ENCODE peak calls at places on chromosomes 1 and 21, in eight cellular contexts. S is tibial artery, J is mammary epithelial cell, D is heart right ventricle, M is hepatocyte, T is left lung, K is spleen, P is lung. A is an unnamed sample.

GRCh38 chr1:218705391-218705790 is 360.3 kb downstream of the TGFB2 start:
- DNase-seq in D (no peak), K (no peak), M (peak; percentile 6), T (no peak), S (no peak), P (no peak), J (peak; percentile 63), A (no peak)

GRCh38 chr1:25881266-25881665 is 5.8 kb upstream of the PAQR7 start:
- DNase-seq in J (no peak), D (no peak), K (peak; percentile 71), T (no peak), S (no peak), P (no peak), M (no peak), A (no peak)

GRCh38 chr1:198776602-198777029 is 137.8 kb downstream of the PTPRC start:
- DNase-seq in T (peak; percentile 76), J (peak; percentile 98), P (peak; percentile 52), S (peak; percentile 67), D (peak; percentile 29), K (peak; percentile 85), M (no peak), A (no peak)

GRCh38 chr1:91689586-91690481 is 189.2 kb downstream of the CDC7 start:
- DNase-seq in J (no peak), M (no peak), T (no peak), P (no peak), K (no peak), S (no peak), D (no peak), A (no peak)

GRCh38 chr1:244197851-244198375 is 146.8 kb downstream of the ZBTB18 start:
- DNase-seq in M (peak; percentile 26), P (no peak), T (no peak), J (peak; percentile 82), S (no peak), K (no peak), D (no peak), A (no peak)

GRCh38 chr1:6338685-6339084 is 54.9 kb downstream of the ACOT7 start:
- DNase-seq in J (no peak), M (no peak), T (no peak), D (no peak), K (no peak), P (no peak), S (no peak), A (no peak)

GRCh38 chr1:67575861-67576260 is 109.1 kb upstream of the GADD45A start:
- DNase-seq in J (peak; percentile 100), T (no peak), P (no peak), K (no peak), S (no peak), D (no peak), M (no peak), A (no peak)

GRCh38 chr1:111193712-111194480 is 6.5 kb downstream of the DENND2D start:
- DNase-seq in T (no peak), J (no peak), D (no peak), K (no peak), S (no peak), M (no peak), P (no peak), A (no peak)

GRCh38 chr21:44418876-44419230 is 36.5 kb upstream of the LRRC3 start:
- DNase-seq in P (no peak), K (peak; percentile 41), S (peak; percentile 51), M (no peak), T (peak; percentile 12), J (no peak), D (no peak), A (no peak)

GRCh38 chr1:97006044-97006676 is 284.6 kb downstream of the PTBP2 start:
- DNase-seq in P (no peak), M (peak; percentile 9), K (no peak), J (peak; percentile 60), S (no peak), T (no peak), D (no peak), A (no peak)

GRCh38 chr1:231550448-231550781 is 21.9 kb downstream of the TSNAX start:
- DNase-seq in T (no peak), S (no peak), J (peak; percentile 17), M (peak; percentile 53), D (no peak), K (no peak), P (no peak), A (no peak)

GRCh38 chr1:3259020-3259419 is 190.0 kb downstream of the PRDM16 start:
- DNase-seq in J (no peak), T (no peak), S (no peak), M (no peak), P (no peak), K (no peak), D (no peak), A (no peak)

GRCh38 chr1:166080277-166080964 is 86.4 kb downstream of the FAM78B start:
- DNase-seq in T (no peak), J (no peak), P (no peak), K (no peak), M (no peak), S (no peak), D (no peak), A (no peak)

GRCh38 chr1:61322769-61323168 is 240.4 kb downstream of the NFIA start:
- DNase-seq in K (no peak), T (no peak), S (no peak), P (no peak), D (no peak), M (no peak), J (peak; percentile 77), A (no peak)

GRCh38 chr1:90605070-90605469 is 112.0 kb downstream of the BARHL2 start:
- DNase-seq in T (no peak), K (no peak), M (no peak), P (no peak), S (no peak), D (no peak), J (no peak), A (no peak)

GRCh38 chr21:43810505-43811261 is 21.3 kb downstream of the RRP1 start:
- DNase-seq in S (peak; percentile 84), T (peak; percentile 89), D (peak; percentile 88), J (peak; percentile 53), P (peak; percentile 92), K (peak; percentile 96), M (peak; percentile 89), A (peak; percentile 82)

GRCh38 chr1:70717211-70717610 is 306.1 kb downstream of the CTH start:
- DNase-seq in P (no peak), K (no peak), D (no peak), J (no peak), S (no peak), T (no peak), M (no peak), A (no peak)

GRCh38 chr1:70718086-70718630 is 307.1 kb downstream of the CTH start:
- DNase-seq in J (no peak), T (no peak), K (no peak), S (no peak), M (no peak), D (no peak), P (no peak), A (no peak)

GRCh38 chr1:70717656-70718055 is 306.6 kb downstream of the CTH start:
- DNase-seq in J (no peak), K (no peak), P (no peak), D (no peak), T (no peak), M (no peak), S (no peak), A (no peak)

GRCh38 chr1:70719164-70719563 is 308.1 kb downstream of the CTH start:
- DNase-seq in D (no peak), S (no peak), P (no peak), J (no peak), M (no peak), K (no peak), T (no peak), A (no peak)

DNA sequence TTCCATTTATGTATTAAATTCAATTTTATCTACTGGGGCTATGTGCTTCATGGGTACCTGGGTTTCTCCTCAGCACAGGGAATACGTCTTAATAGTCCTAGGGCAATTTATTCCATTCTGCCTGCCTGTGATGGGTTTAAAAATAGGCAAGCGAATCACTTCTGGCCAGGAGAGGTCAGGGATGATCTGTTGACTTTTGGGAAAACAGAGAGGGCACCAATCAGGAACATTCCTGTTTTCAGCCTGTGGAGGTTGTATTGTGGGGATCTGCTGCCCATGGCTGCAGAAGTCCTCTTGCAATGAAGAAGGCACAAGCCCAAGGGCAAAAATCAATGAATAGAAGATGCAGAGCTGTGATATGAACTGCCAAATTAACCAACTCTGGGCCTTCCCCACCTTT is 303.1 kb downstream of the CTH start:
- DNase-seq in M (no peak), S (no peak), P (no peak), T (no peak), J (no peak), K (no peak), D (no peak), A (no peak)
- TF ChIP-seq CTCF in M (no peak), S (no peak), P (no peak), T (no peak), J (no peak), K (no peak), D (no peak), A (no peak)

DNA sequence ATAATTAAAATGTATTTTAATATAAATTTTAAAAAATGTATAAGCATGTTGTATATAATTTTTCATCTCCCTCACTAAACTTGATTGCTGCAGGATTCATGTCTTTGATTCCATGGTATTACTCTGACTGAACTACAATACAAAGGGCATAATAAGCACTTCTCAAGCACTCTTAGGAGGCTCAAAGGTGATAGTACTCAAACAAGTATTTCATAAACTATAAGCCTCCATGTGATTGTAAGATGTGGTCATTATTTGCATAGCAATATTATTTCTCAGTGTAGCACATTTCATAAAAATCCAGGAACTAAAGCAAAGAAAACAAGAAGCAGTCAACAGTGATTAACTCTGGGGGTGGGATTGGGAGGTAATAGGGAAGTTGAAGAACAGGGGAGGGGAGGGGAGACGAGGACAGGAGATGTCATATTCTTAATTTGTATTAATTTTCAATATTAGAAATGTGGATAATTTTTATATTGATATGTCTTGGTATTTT is 106.2 kb upstream of the DPT start:
- DNase-seq in T (no peak), M (no peak), K (no peak), P (no peak), S (no peak), D (no peak), J (no peak), A (no peak)
- H3K27ac ChIP-seq in T (no peak overlapping the region), M (peak overlapping the region; percentile 61), K (no peak overlapping the region), P (no peak overlapping the region), S (no peak overlapping the region), D (no peak overlapping the region), J (no peak overlapping the region), A (no peak overlapping the region)

GRCh38 chr1:36217667-36218066 is 6.6 kb upstream of the THRAP3 start:
- DNase-seq in K (no peak), D (no peak), J (peak; percentile 27), S (no peak), T (no peak), P (no peak), M (no peak), A (no peak)
- TF ChIP-seq CTCF in K (no peak), D (no peak), J (peak; percentile 44), S (no peak), T (no peak), P (no peak), M (peak; percentile 31), A (no peak)

DNA sequence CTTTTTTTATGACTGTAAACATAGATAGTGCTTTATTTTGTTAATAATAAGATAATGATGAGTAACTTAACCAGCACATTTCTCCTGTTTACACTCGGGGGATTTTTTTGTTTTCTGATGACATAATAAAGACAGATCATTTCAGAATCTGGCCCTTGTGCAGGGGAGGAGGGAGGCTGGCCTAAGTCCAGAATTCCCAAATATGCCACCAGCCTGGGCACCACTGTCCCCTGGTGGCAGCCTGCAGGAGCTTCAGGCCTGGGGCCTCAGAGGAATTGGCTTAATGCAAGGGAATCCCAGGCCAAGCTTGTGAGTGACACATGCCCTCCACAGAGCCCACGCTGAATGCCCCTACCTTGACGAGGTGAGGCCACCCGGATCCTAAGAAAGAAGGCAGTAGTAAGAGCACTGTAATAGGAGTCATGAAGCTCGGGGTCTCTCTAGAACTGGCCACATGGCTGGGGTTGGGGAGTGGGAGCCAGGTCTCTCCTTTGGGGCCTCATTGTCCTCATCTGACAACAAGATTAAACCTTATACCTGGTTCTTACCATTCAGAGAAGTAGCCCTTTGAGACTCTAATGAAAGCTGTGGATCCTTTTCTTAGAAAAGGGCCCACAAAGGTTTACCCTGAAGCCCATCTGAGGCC is 24.1 kb downstream of the ETNK2 start:
- DNase-seq in P (peak; percentile 66), T (no peak), S (peak; percentile 87), M (peak; percentile 86), J (peak; percentile 66), D (peak; percentile 60), K (no peak), A (no peak)
- H3K27ac ChIP-seq in P (no peak overlapping the region), T (peak overlapping the region; percentile 28), S (peak overlapping the region; percentile 63), M (peak overlapping the region; percentile 16), J (no peak overlapping the region), D (peak overlapping the region; percentile 56), K (peak overlapping the region; percentile 27), A (no peak overlapping the region)

A was measured in CD8-positive, alpha-beta T cell.